ENCODE peak calls at places on chromosomes 5 and 9, in four cellular contexts. One of them, this sample, is unnamed.

GRCh38 chr5:1174122-1174936 is 27.1 kb upstream of the SLC6A19 start:
- DNase-seq in cardiac fibroblast: peak
- DNase-seq in ascending aorta: no peak
- DNase-seq in choroid plexus epithelial cell: peak
- DNase-seq in this sample: peak

GRCh38 chr9:81522721-81523551 is 166.4 kb downstream of the TLE1 start:
- DNase-seq in cardiac fibroblast: peak
- DNase-seq in ascending aorta: no peak
- DNase-seq in choroid plexus epithelial cell: peak
- DNase-seq in this sample: peak

GRCh38 chr9:137028013-137028280 is at the start of gene ABCA2:
- DNase-seq in choroid plexus epithelial cell: no peak
- DNase-seq in cardiac fibroblast: no peak
- DNase-seq in ascending aorta: no peak
- DNase-seq in this sample: no peak

GRCh38 chr5:18754201-18754600 is 1119.9 kb downstream of the TAF11L14 start:
- DNase-seq in ascending aorta: no peak
- DNase-seq in choroid plexus epithelial cell: no peak
- DNase-seq in cardiac fibroblast: no peak
- DNase-seq in this sample: no peak

GRCh38 chr9:98491778-98492177 is 217.0 kb downstream of the GABBR2 start:
- DNase-seq in cardiac fibroblast: peak
- DNase-seq in choroid plexus epithelial cell: peak
- DNase-seq in ascending aorta: no peak
- DNase-seq in this sample: peak

GRCh38 chr9:112945620-112946208 is 55.0 kb upstream of the SLC46A2 start:
- DNase-seq in cardiac fibroblast: no peak
- DNase-seq in ascending aorta: no peak
- DNase-seq in choroid plexus epithelial cell: no peak
- DNase-seq in this sample: no peak

GRCh38 chr9:93267091-93267541 is 83.2 kb downstream of the WNK2 start:
- DNase-seq in choroid plexus epithelial cell: no peak
- DNase-seq in cardiac fibroblast: no peak
- DNase-seq in ascending aorta: peak
- DNase-seq in this sample: no peak

GRCh38 chr9:112743216-112743835 is 7.2 kb upstream of the SNX30 start:
- DNase-seq in choroid plexus epithelial cell: peak
- DNase-seq in cardiac fibroblast: no peak
- DNase-seq in ascending aorta: no peak
- DNase-seq in this sample: no peak

GRCh38 chr5:121164632-121165031 is 687.0 kb upstream of the FTMT start:
- DNase-seq in ascending aorta: no peak
- DNase-seq in choroid plexus epithelial cell: no peak
- DNase-seq in cardiac fibroblast: no peak
- DNase-seq in this sample: no peak

GRCh38 chr5:134130239-134130945 is 15.9 kb downstream of the TCF7 start:
- DNase-seq in cardiac fibroblast: no peak
- DNase-seq in ascending aorta: no peak
- DNase-seq in choroid plexus epithelial cell: no peak
- DNase-seq in this sample: no peak

GRCh38 chr5:87393331-87393730 is 19.4 kb downstream of the CCNH start:
- DNase-seq in ascending aorta: no peak
- DNase-seq in choroid plexus epithelial cell: peak
- DNase-seq in cardiac fibroblast: peak
- DNase-seq in this sample: peak

GRCh38 chr9:89207026-89207425 is 28.4 kb upstream of the SHC3 start:
- DNase-seq in cardiac fibroblast: no peak
- DNase-seq in ascending aorta: no peak
- DNase-seq in choroid plexus epithelial cell: no peak
- DNase-seq in this sample: no peak

GRCh38 chr5:61735531-61735930 is 403.5 kb downstream of the ZSWIM6 start:
- DNase-seq in cardiac fibroblast: no peak
- DNase-seq in ascending aorta: no peak
- DNase-seq in choroid plexus epithelial cell: no peak
- DNase-seq in this sample: no peak

GRCh38 chr5:16593630-16594029 is 23.2 kb downstream of the RETREG1 start:
- DNase-seq in cardiac fibroblast: no peak
- DNase-seq in ascending aorta: no peak
- DNase-seq in choroid plexus epithelial cell: peak
- DNase-seq in this sample: peak

GRCh38 chr9:35756743-35757526 is 2.9 kb upstream of the MSMP start:
- DNase-seq in ascending aorta: peak
- DNase-seq in choroid plexus epithelial cell: no peak
- DNase-seq in cardiac fibroblast: peak
- DNase-seq in this sample: no peak

GRCh38 chr5:54383941-54384340 is 71.6 kb upstream of the HSPB3 start:
- DNase-seq in ascending aorta: no peak
- DNase-seq in cardiac fibroblast: no peak
- DNase-seq in choroid plexus epithelial cell: peak
- DNase-seq in this sample: no peak

GRCh38 chr9:90975666-90976538 is 174.3 kb downstream of the SYK start:
- DNase-seq in choroid plexus epithelial cell: no peak
- DNase-seq in cardiac fibroblast: no peak
- DNase-seq in ascending aorta: no peak
- DNase-seq in this sample: peak

GRCh38 chr5:179342577-179342976 is 2.7 kb downstream of the ADAMTS2 start:
- DNase-seq in cardiac fibroblast: peak
- DNase-seq in ascending aorta: no peak
- DNase-seq in choroid plexus epithelial cell: peak
- DNase-seq in this sample: peak

GRCh38 chr5:75668988-75669760 is 48.1 kb downstream of the POC5 start:
- DNase-seq in choroid plexus epithelial cell: peak
- DNase-seq in ascending aorta: no peak
- DNase-seq in cardiac fibroblast: peak
- DNase-seq in this sample: no peak

GRCh38 chr9:124286292-124286931 is 28.7 kb downstream of the NEK6 start:
- DNase-seq in ascending aorta: no peak
- DNase-seq in cardiac fibroblast: peak
- DNase-seq in choroid plexus epithelial cell: peak
- DNase-seq in this sample: peak

GRCh38 chr5:123813251-123813650 is 301.3 kb downstream of the CSNK1G3 start:
- DNase-seq in ascending aorta: no peak
- DNase-seq in cardiac fibroblast: no peak
- DNase-seq in choroid plexus epithelial cell: peak
- DNase-seq in this sample: no peak

GRCh38 chr9:14366071-14366470 is 52.1 kb upstream of the NFIB start:
- DNase-seq in ascending aorta: peak
- DNase-seq in cardiac fibroblast: peak
- DNase-seq in choroid plexus epithelial cell: no peak
- DNase-seq in this sample: peak

GRCh38 chr9:127255692-127256091 is 8.9 kb upstream of the GARNL3 start:
- DNase-seq in choroid plexus epithelial cell: no peak
- DNase-seq in cardiac fibroblast: no peak
- DNase-seq in ascending aorta: no peak
- DNase-seq in this sample: no peak

DNA sequence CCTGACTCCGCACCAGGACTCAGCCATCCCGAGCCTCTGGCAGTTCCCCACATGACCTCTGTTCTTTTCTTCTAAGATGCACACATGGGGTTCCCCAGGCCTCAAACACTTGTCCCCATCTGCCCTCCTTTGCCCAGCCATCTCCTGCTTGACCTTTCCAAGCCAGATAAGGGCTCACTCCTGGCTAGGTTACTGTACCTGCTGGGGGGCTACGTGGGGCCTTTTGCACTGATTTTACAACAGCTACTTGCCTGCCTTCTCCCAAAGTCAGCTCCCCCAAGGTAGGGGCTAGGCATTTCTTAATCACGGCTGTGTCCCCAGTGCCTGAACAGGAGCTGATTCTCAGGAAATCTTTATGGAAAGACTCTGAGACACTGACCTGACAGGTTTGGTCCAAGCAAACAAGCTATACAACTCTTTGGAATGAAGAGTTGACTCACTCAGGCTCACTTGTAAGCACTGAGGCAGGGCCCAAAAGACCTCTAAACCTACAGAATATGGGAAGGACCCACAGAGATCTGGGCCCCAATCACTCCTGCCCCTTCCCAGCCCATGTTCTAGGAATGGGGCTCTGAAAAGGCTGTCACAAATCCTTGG is 2.5 kb downstream of the MACROH2A1 start:
- DNase-seq in choroid plexus epithelial cell: no peak
- DNase-seq in cardiac fibroblast: no peak
- DNase-seq in ascending aorta: no peak
- DNase-seq in this sample: no peak
- H3K4me3 ChIP-seq in choroid plexus epithelial cell: no peak
- H3K4me3 ChIP-seq in cardiac fibroblast: no peak
- H3K4me3 ChIP-seq in ascending aorta: peak
- H3K4me3 ChIP-seq in this sample: no peak

DNA sequence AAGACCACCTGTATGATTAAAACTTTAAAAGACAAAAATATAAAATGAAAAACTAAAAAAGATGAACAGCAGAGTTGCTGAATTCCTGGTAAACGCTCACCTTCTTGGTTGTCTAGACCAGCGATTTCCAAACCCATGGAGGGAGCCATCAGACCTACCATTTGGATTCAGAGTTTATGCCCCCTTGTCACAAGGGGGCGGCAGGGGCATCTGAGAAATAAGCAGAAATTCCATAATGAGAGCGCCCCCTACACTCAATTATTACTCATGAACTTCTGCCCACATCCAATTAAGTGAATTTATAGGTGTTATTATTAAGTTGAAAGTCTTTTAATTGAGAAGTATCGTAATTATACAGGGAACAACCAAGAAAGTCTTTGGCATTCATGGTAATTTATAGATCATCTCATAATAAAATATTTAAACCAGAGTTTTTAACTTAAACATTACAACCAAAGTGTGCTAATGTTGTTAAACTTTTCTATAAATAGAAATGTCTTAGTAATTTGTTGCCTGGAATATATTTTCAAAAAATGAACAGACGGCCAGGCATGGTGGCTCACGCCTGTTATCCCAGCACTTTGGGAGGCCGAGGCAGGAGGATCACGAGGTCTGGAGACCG is 35.2 kb upstream of the SPATA31C2 start:
- DNase-seq in choroid plexus epithelial cell: peak
- DNase-seq in cardiac fibroblast: peak
- DNase-seq in ascending aorta: no peak
- DNase-seq in this sample: peak
- TF ChIP-seq CTCF in choroid plexus epithelial cell: peak
- TF ChIP-seq CTCF in cardiac fibroblast: peak
- TF ChIP-seq CTCF in ascending aorta: peak
- TF ChIP-seq CTCF in this sample: peak

DNA sequence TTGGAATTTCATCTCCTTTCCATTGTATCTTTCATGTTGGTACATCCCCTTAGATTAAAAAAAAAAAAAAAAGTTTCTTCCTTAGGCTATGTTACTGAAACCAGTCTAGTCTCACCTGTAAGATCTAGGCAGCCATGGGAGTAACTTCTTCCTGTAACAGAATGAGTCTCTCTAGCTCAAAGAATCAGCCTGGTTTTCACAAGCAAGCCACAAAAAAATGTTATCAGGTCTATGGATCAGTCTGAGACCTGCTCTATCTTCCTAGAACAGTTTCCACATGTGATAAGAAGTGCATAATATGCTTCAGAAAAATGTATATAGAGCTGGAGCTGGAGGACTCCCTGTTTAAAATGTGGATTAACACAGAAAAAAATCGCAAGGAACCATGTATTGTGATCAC is 53.8 kb downstream of the ARRDC3 start:
- DNase-seq in ascending aorta: no peak
- DNase-seq in choroid plexus epithelial cell: no peak
- DNase-seq in cardiac fibroblast: no peak
- DNase-seq in this sample: no peak
- H3K4me3 ChIP-seq in ascending aorta: no peak
- H3K4me3 ChIP-seq in choroid plexus epithelial cell: no peak
- H3K4me3 ChIP-seq in cardiac fibroblast: no peak
- H3K4me3 ChIP-seq in this sample: no peak

GRCh38 chr5:170630226-170630625 is 126.4 kb downstream of the KCNIP1 start:
- DNase-seq in ascending aorta: no peak
- DNase-seq in cardiac fibroblast: no peak
- DNase-seq in choroid plexus epithelial cell: no peak
- DNase-seq in this sample: no peak

GRCh38 chr5:170630711-170631141 is 126.9 kb downstream of the KCNIP1 start:
- DNase-seq in ascending aorta: peak
- DNase-seq in choroid plexus epithelial cell: no peak
- DNase-seq in cardiac fibroblast: no peak
- DNase-seq in this sample: no peak

GRCh38 chr5:170632985-170633234 is 129.1 kb downstream of the KCNIP1 start:
- DNase-seq in choroid plexus epithelial cell: no peak
- DNase-seq in cardiac fibroblast: no peak
- DNase-seq in ascending aorta: peak
- DNase-seq in this sample: no peak

GRCh38 chr5:170632266-170632984 is 128.6 kb downstream of the KCNIP1 start:
- DNase-seq in cardiac fibroblast: no peak
- DNase-seq in choroid plexus epithelial cell: no peak
- DNase-seq in ascending aorta: peak
- DNase-seq in this sample: no peak

DNA sequence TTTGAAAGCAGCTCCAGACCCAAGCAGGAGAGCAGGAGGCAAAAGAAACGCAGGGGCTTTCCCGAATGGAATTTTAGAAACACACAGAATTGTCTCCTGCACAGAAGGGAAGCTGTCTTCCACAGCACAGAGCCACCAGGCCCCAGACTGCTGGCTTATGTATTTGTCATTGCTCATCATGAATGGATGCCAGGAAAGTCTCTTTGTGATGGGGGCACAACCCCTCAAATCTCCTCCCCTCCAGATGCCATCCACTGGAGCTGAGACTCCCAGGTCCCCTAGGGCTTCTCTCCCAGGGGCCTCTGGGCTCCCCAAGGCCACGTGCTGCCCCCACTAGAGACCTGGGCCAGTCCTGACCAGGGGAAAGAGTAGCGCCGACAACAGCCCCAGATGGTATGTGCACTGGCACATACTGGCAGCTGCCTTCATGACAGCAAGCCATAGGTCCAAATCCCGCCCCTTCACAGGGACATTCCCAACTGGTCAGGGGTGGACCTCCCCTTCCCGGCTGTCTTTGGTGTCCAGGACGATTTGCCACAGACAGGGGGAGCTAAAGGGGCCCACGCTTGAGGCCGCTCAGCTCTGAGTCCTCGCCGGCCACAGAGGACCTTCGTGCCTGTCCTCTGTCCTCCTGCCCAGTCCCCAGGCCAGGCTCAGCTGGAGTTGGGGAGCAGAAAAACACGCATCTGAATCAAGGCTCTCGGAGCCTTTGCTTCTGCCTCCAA is 127.8 kb downstream of the KCNIP1 start:
- DNase-seq in choroid plexus epithelial cell: no peak
- DNase-seq in cardiac fibroblast: peak
- DNase-seq in ascending aorta: peak
- DNase-seq in this sample: peak
- TF ChIP-seq CTCF in choroid plexus epithelial cell: peak
- TF ChIP-seq CTCF in cardiac fibroblast: no peak
- TF ChIP-seq CTCF in ascending aorta: peak
- TF ChIP-seq CTCF in this sample: peak

GRCh38 chr9:96136992-96137665 is 164.8 kb downstream of the HSD17B3 start:
- DNase-seq in ascending aorta: no peak
- DNase-seq in cardiac fibroblast: peak
- DNase-seq in choroid plexus epithelial cell: peak
- DNase-seq in this sample: peak
- H3K4me3 ChIP-seq in ascending aorta: peak
- H3K4me3 ChIP-seq in cardiac fibroblast: no peak
- H3K4me3 ChIP-seq in choroid plexus epithelial cell: peak
- H3K4me3 ChIP-seq in this sample: peak

GRCh38 chr9:71820516-71820915 is 52.2 kb upstream of the CEMIP2 start:
- DNase-seq in cardiac fibroblast: peak
- DNase-seq in ascending aorta: no peak
- DNase-seq in choroid plexus epithelial cell: peak
- DNase-seq in this sample: peak
- TF ChIP-seq CTCF in cardiac fibroblast: no peak
- TF ChIP-seq CTCF in ascending aorta: no peak
- TF ChIP-seq CTCF in choroid plexus epithelial cell: no peak
- TF ChIP-seq CTCF in this sample: no peak